ENCODE peak calls at places on chromosomes 6 and 20, in nine cellular contexts. S, Q, T, D, E, N, G, Z and O are unnamed samples.

GRCh38 chr6:140660295-140660694 is 1285.8 kb upstream of the CITED2 start:
- DNase-seq in S (no peak), Q (no peak), T (no peak), D (no peak), E (no peak), N (no peak), G (no peak), Z (no peak), O (no peak)

GRCh38 chr20:40692240-40693011 is 3.4 kb upstream of the MAFB start:
- DNase-seq in S (no peak), Q (no peak), T (no peak), D (no peak), E (no peak), N (no peak), G (no peak), Z (no peak), O (no peak)

GRCh38 chr6:166910601-166911000 is 45.7 kb downstream of the RNASET2 start:
- DNase-seq in S (no peak), Q (no peak), T (no peak), D (no peak), E (no peak), N (no peak), G (no peak), Z (no peak), O (no peak)

GRCh38 chr6:141677598-141678211 is 455.0 kb upstream of the GJE1 start:
- DNase-seq in S (no peak), Q (peak; percentile 8), T (peak; percentile 9), D (no peak), E (no peak), N (no peak), G (no peak), Z (no peak), O (no peak)

GRCh38 chr20:24935786-24936525 is 13.1 kb upstream of the CST7 start:
- DNase-seq in S (no peak), Q (no peak), T (no peak), D (peak; percentile 8), E (no peak), N (no peak), G (no peak), Z (no peak), O (no peak)

GRCh38 chr20:45467861-45468260 is 1.7 kb upstream of the WFDC2 start:
- DNase-seq in S (no peak), Q (no peak), T (no peak), D (no peak), E (no peak), N (no peak), G (no peak), Z (no peak), O (no peak)

GRCh38 chr6:69570126-69570525 is 226.7 kb downstream of the LMBRD1 start:
- DNase-seq in S (no peak), Q (no peak), T (no peak), D (no peak), E (no peak), N (no peak), G (no peak), Z (no peak), O (no peak)

GRCh38 chr20:11755071-11755881 is 162.4 kb upstream of the BTBD3 start:
- DNase-seq in S (no peak), Q (no peak), T (peak; percentile 32), D (no peak), E (no peak), N (no peak), G (no peak), Z (no peak), O (no peak)

GRCh38 chr6:3825851-3826581 is 23.2 kb upstream of the FAM50B start:
- DNase-seq in S (peak; percentile 93), Q (peak; percentile 86), T (no peak), D (peak; percentile 85), E (peak; percentile 79), N (peak; percentile 86), G (peak; percentile 92), Z (no peak), O (no peak)

GRCh38 chr6:152472325-152472724 is 164.8 kb downstream of the SYNE1 start:
- DNase-seq in S (no peak), Q (no peak), T (no peak), D (no peak), E (no peak), N (no peak), G (no peak), Z (no peak), O (no peak)

GRCh38 chr6:112357801-112358200 is 10.7 kb downstream of the RFPL4B start:
- DNase-seq in S (peak; percentile 47), Q (no peak), T (no peak), D (no peak), E (no peak), N (no peak), G (peak; percentile 34), Z (no peak), O (no peak)

GRCh38 chr6:143157146-143157545 is 96.5 kb downstream of the AIG1 start:
- DNase-seq in S (no peak), Q (no peak), T (no peak), D (no peak), E (no peak), N (no peak), G (peak; percentile 39), Z (no peak), O (no peak)

GRCh38 chr6:26327450-26328264 is 37.3 kb upstream of the BTN3A2 start:
- DNase-seq in S (peak; percentile 44), Q (peak; percentile 90), T (peak; percentile 89), D (no peak), E (no peak), N (no peak), G (no peak), Z (no peak), O (peak; percentile 90)

GRCh38 chr6:159692303-159693127 is 526 bp downstream of the SOD2 start:
- DNase-seq in S (no peak), Q (peak; percentile 41), T (peak; percentile 30), D (peak; percentile 79), E (peak; percentile 47), N (peak; percentile 52), G (no peak), Z (peak; percentile 28), O (no peak)

GRCh38 chr6:92810913-92811312 is 608.4 kb downstream of the EPHA7 start:
- DNase-seq in S (no peak), Q (peak; percentile 39), T (peak; percentile 60), D (no peak), E (no peak), N (no peak), G (no peak), Z (no peak), O (no peak)

GRCh38 chr20:21184810-21185209 is 58.9 kb downstream of the KIZ start:
- DNase-seq in S (no peak), Q (no peak), T (no peak), D (no peak), E (no peak), N (no peak), G (no peak), Z (no peak), O (no peak)

GRCh38 chr6:136446579-136447182 is 103.5 kb downstream of the MAP7 start:
- DNase-seq in S (no peak), Q (no peak), T (no peak), D (no peak), E (no peak), N (no peak), G (peak; percentile 2), Z (no peak), O (no peak)

GRCh38 chr6:72757926-72758325 is 136.1 kb downstream of the KCNQ5 start:
- DNase-seq in S (no peak), Q (no peak), T (no peak), D (no peak), E (no peak), N (no peak), G (no peak), Z (no peak), O (no peak)

GRCh38 chr6:121510568-121511177 is 75.2 kb downstream of the GJA1 start:
- DNase-seq in S (no peak), Q (peak; percentile 19), T (no peak), D (no peak), E (no peak), N (no peak), G (no peak), Z (no peak), O (no peak)

GRCh38 chr6:157493576-157493975 is 112.6 kb downstream of the ZDHHC14 start:
- DNase-seq in S (no peak), Q (no peak), T (no peak), D (no peak), E (no peak), N (no peak), G (no peak), Z (no peak), O (no peak)

GRCh38 chr6:107607109-107607508 is 117.2 kb downstream of the SOBP start:
- DNase-seq in S (no peak), Q (no peak), T (no peak), D (no peak), E (no peak), N (peak; percentile 38), G (no peak), Z (no peak), O (no peak)

GRCh38 chr6:23559587-23560343 is 566.2 kb upstream of the NRSN1 start:
- DNase-seq in S (no peak), Q (no peak), T (no peak), D (no peak), E (no peak), N (peak; percentile 9), G (no peak), Z (no peak), O (no peak)

GRCh38 chr20:37228111-37228510 is 33.5 kb downstream of the GHRH start:
- DNase-seq in S (no peak), Q (no peak), T (no peak), D (no peak), E (no peak), N (no peak), G (no peak), Z (no peak), O (no peak)

GRCh38 chr6:3245216-3245615 is 13.5 kb upstream of the PSMG4 start:
- DNase-seq in S (no peak), Q (no peak), T (no peak), D (no peak), E (no peak), N (no peak), G (no peak), Z (no peak), O (no peak)

GRCh38 chr6:48151142-48151541 is 40.1 kb upstream of the PTCHD4 start:
- DNase-seq in S (no peak), Q (no peak), T (no peak), D (no peak), E (no peak), N (no peak), G (no peak), Z (no peak), O (no peak)

GRCh38 chr6:7431241-7431593 is 41.6 kb downstream of the RIOK1 start:
- DNase-seq in S (no peak), Q (no peak), T (no peak), D (no peak), E (no peak), N (no peak), G (no peak), Z (no peak), O (no peak)

GRCh38 chr20:16011061-16011460 is 562.2 kb downstream of the KIF16B start:
- DNase-seq in S (no peak), Q (no peak), T (no peak), D (no peak), E (no peak), N (no peak), G (no peak), Z (no peak), O (no peak)

GRCh38 chr20:1803216-1804128 is 91.7 kb upstream of the SIRPA start:
- DNase-seq in S (peak; percentile 11), Q (no peak), T (peak; percentile 74), D (peak; percentile 88), E (no peak), N (peak; percentile 66), G (no peak), Z (no peak), O (no peak)

GRCh38 chr6:16623029-16623653 is 138.1 kb downstream of the ATXN1 start:
- DNase-seq in S (no peak), Q (no peak), T (no peak), D (no peak), E (no peak), N (no peak), G (no peak), Z (no peak), O (no peak)

GRCh38 chr6:125910518-125910917 is 46.1 kb upstream of the HINT3 start:
- DNase-seq in S (no peak), Q (no peak), T (no peak), D (no peak), E (no peak), N (no peak), G (no peak), Z (no peak), O (no peak)

GRCh38 chr20:6709865-6710595 is 57.5 kb upstream of the BMP2 start:
- DNase-seq in S (no peak), Q (no peak), T (no peak), D (no peak), E (no peak), N (no peak), G (no peak), Z (no peak), O (no peak)